ENCODE peak calls at places on chromosomes 11 and 22, in eight cellular contexts. D, Z, Y, Q, S, X, E and A are unnamed samples.

GRCh38 chr11:14443642-14444041 is 56.0 kb downstream of the COPB1 start:
- DNase-seq in D (no peak), S (peak; percentile 64), Y (no peak), Q (no peak), E (no peak), Z (no peak), X (no peak), A (no peak)

GRCh38 chr11:10298342-10298741 is 4.3 kb upstream of the SBF2 start:
- DNase-seq in X (no peak), Y (no peak), S (peak; percentile 76), Q (no peak), E (no peak), Z (no peak), D (no peak), A (no peak)

GRCh38 chr22:39721456-39722325 is 151.1 kb downstream of the CACNA1I start:
- DNase-seq in X (no peak), Y (no peak), Q (no peak), S (no peak), Z (no peak), D (peak; percentile 84), E (no peak), A (no peak)

GRCh38 chr11:8256271-8257002 is 7.2 kb downstream of the LMO1 start:
- DNase-seq in Q (no peak), E (no peak), Y (no peak), S (no peak), D (peak; percentile 66), Z (no peak), X (no peak), A (no peak)

GRCh38 chr11:101914349-101914736 is 467 bp upstream of the CEP126 start:
- DNase-seq in E (no peak), Y (no peak), S (no peak), D (no peak), X (no peak), Z (no peak), Q (no peak), A (no peak)

GRCh38 chr22:25169278-25170031 is 30.2 kb upstream of the CRYBB3 start:
- DNase-seq in Y (no peak), X (no peak), Z (no peak), Q (no peak), D (no peak), E (no peak), S (no peak), A (no peak)

GRCh38 chr11:1821562-1821961 is 13.2 kb upstream of the SYT8 start:
- DNase-seq in X (no peak), Z (no peak), Q (no peak), D (no peak), Y (no peak), E (no peak), S (no peak), A (no peak)

GRCh38 chr11:46369458-46370152 is 11.9 kb upstream of the MDK start:
- DNase-seq in Z (peak; percentile 82), X (no peak), S (peak; percentile 64), Q (no peak), Y (peak; percentile 67), E (peak; percentile 55), D (no peak), A (peak; percentile 56)

GRCh38 chr22:42680648-42681047 is 31.5 kb upstream of the CYB5R3 start:
- DNase-seq in X (no peak), E (no peak), Z (no peak), S (peak; percentile 95), Q (peak; percentile 76), D (no peak), Y (no peak), A (no peak)

GRCh38 chr22:36117053-36117554 is 43.5 kb downstream of the APOL3 start:
- DNase-seq in E (no peak), S (no peak), Q (no peak), Z (no peak), Y (no peak), X (no peak), D (no peak), A (no peak)

GRCh38 chr22:17842386-17842785 is 68.1 kb upstream of the BID start:
- DNase-seq in Q (no peak), S (no peak), D (no peak), E (no peak), Y (peak; percentile 55), X (no peak), Z (no peak), A (no peak)

GRCh38 chr11:102850973-102851745 is 7.8 kb upstream of the MMP3 start:
- DNase-seq in D (no peak), Y (no peak), Q (peak; percentile 50), Z (no peak), X (no peak), E (no peak), S (peak; percentile 92), A (no peak)

GRCh38 chr11:1825039-1825740 is 9.6 kb upstream of the SYT8 start:
- DNase-seq in S (no peak), Y (no peak), Z (peak; percentile 81), X (no peak), E (peak; percentile 55), D (peak; percentile 88), Q (no peak), A (peak; percentile 90)

GRCh38 chr11:129223701-129224149 is 31.6 kb upstream of the ARHGAP32 start:
- DNase-seq in D (no peak), X (no peak), S (peak; percentile 62), Z (no peak), E (no peak), Q (no peak), Y (no peak), A (no peak)

GRCh38 chr11:26721967-26722366 is at the start of gene SLC5A12:
- DNase-seq in X (no peak), Q (no peak), Z (no peak), Y (no peak), D (no peak), E (no peak), S (no peak), A (no peak)

GRCh38 chr11:64742940-64743590 is 877 bp downstream of the RASGRP2 start:
- DNase-seq in X (no peak), E (peak; percentile 70), Z (peak; percentile 80), Y (peak; percentile 91), S (peak; percentile 28), Q (no peak), D (peak; percentile 96), A (peak; percentile 87)

GRCh38 chr11:7559404-7560283 is 45.8 kb downstream of the PPFIBP2 start:
- DNase-seq in S (no peak), Z (no peak), X (no peak), Y (no peak), E (no peak), Q (no peak), D (no peak), A (no peak)

GRCh38 chr11:88280673-88281316 is 56.7 kb downstream of the CTSC start:
- DNase-seq in E (no peak), D (no peak), X (no peak), S (no peak), Q (no peak), Z (no peak), Y (no peak), A (no peak)

GRCh38 chr11:15897211-15897960 is 459.0 kb downstream of the SOX6 start:
- DNase-seq in Y (no peak), D (no peak), S (peak; percentile 27), X (no peak), Z (no peak), E (no peak), Q (peak; percentile 56), A (no peak)

GRCh38 chr11:130470832-130471706 is 22.6 kb downstream of the ADAMTS15 start:
- DNase-seq in S (no peak), Y (peak; percentile 37), Q (no peak), X (no peak), E (no peak), Z (no peak), D (peak; percentile 52), A (peak; percentile 40)

GRCh38 chr11:121583825-121584224 is 131.1 kb upstream of the SORL1-AS1 start:
- DNase-seq in Q (no peak), Z (no peak), Y (no peak), E (no peak), D (no peak), X (no peak), S (no peak), A (no peak)
- H3K4me3 ChIP-seq in Q (no peak overlapping the region), Z (no peak overlapping the region), Y (no peak overlapping the region), E (no peak overlapping the region), D (no peak overlapping the region), X (no peak overlapping the region), S (no peak overlapping the region), A (no peak overlapping the region)

GRCh38 chr22:23263651-23264555 is 83.6 kb downstream of the BCR start:
- DNase-seq in Y (peak; percentile 71), Z (no peak), Q (no peak), X (no peak), S (peak; percentile 69), E (peak; percentile 83), D (no peak), A (peak; percentile 36)

GRCh38 chr22:23265389-23265700 is 85.0 kb downstream of the BCR start:
- DNase-seq in E (no peak), X (no peak), Q (no peak), Z (no peak), D (no peak), S (no peak), Y (no peak), A (no peak)

GRCh38 chr22:23262474-23263332 is 82.4 kb downstream of the BCR start:
- DNase-seq in D (no peak), Z (no peak), X (no peak), S (no peak), E (no peak), Q (no peak), Y (no peak), A (no peak)

GRCh38 chr22:23266780-23267179 is 86.5 kb downstream of the BCR start:
- DNase-seq in D (no peak), S (no peak), Y (no peak), Q (no peak), X (no peak), E (no peak), Z (no peak), A (no peak)

GRCh38 chr22:23264610-23265388 is 84.5 kb downstream of the BCR start:
- DNase-seq in E (peak; percentile 56), S (no peak), X (no peak), Q (no peak), Z (no peak), D (no peak), Y (no peak), A (no peak)
- H3K4me3 ChIP-seq in E (peak overlapping the region; percentile 30), S (no peak overlapping the region), X (no peak overlapping the region), Q (no peak overlapping the region), Z (no peak overlapping the region), D (no peak overlapping the region), Y (no peak overlapping the region), A (no peak overlapping the region)

DNA sequence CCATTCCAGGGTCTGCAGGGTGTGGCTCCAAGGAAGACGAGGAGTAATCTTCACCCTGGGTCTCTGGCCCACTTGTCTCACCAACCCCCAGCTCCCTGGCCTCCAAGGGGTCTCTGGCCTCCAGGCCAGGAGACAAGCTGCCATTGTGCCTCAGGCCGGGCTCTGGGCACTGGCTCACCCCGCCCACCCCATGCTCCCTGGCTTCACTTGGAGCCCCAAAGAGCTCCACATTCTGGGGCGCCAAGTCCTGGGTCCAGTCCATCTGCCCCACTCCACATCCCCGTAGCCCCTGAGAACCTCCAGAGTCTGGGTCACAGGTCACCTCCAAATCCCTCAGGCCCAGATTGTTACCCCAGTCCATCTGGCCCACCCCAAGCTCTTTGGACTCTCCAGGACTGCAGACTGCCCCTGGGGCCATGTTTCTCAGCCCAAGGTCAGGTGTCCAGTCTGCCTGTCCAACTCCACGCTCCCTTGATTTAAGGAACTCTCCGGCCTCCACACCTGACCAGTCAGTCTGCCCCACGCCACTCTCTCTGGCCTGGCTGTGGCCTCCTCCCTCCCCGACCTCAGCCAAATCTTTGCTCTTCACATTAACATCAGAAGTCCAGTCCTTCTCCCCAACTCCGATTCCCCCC is 16.2 kb downstream of the TNKS1BP1 start:
- DNase-seq in Q (no peak), Y (no peak), D (peak; percentile 87), Z (no peak), X (no peak), S (no peak), E (no peak), A (no peak)
- H3K4me3 ChIP-seq in Q (no peak overlapping the region), Y (no peak overlapping the region), D (no peak overlapping the region), Z (no peak overlapping the region), X (no peak overlapping the region), S (peak overlapping the region; percentile 33), E (no peak overlapping the region), A (no peak overlapping the region)

GRCh38 chr22:29308791-29309262 is 2.4 kb downstream of the GAS2L1 start:
- DNase-seq in Z (no peak), E (no peak), D (no peak), X (no peak), Q (no peak), S (peak; percentile 88), Y (peak; percentile 65), A (no peak)
- H3K4me3 ChIP-seq in Z (no peak overlapping the region), E (no peak overlapping the region), D (no peak overlapping the region), X (peak overlapping the region; percentile 75), Q (no peak overlapping the region), S (peak overlapping the region; percentile 21), Y (no peak overlapping the region), A (peak overlapping the region; percentile 67)